ENCODE peak calls at places on chromosome 11, in five cellular contexts. One of them, this sample, is unnamed.

GRCh38 chr11:46837860-46838259 is 8.2 kb downstream of the CKAP5 start:
- DNase-seq in GM23248: no peak
- DNase-seq in PC-3: no peak
- DNase-seq in keratinocyte: no peak
- DNase-seq in GM23338: no peak
- DNase-seq in this sample: no peak

GRCh38 chr11:30452114-30452513 is 129.2 kb downstream of the ARL14EP start:
- DNase-seq in GM23248: no peak
- DNase-seq in PC-3: no peak
- DNase-seq in keratinocyte: no peak
- DNase-seq in GM23338: no peak
- DNase-seq in this sample: no peak

GRCh38 chr11:19218216-19218615 is 16.4 kb upstream of the CSRP3 start:
- DNase-seq in GM23248: no peak
- DNase-seq in PC-3: no peak
- DNase-seq in keratinocyte: no peak
- DNase-seq in GM23338: no peak
- DNase-seq in this sample: no peak

GRCh38 chr11:62482753-62483152 is 63.9 kb downstream of the AHNAK start:
- DNase-seq in GM23248: no peak
- DNase-seq in PC-3: no peak
- DNase-seq in keratinocyte: no peak
- DNase-seq in GM23338: no peak
- DNase-seq in this sample: no peak

GRCh38 chr11:110505514-110506284 is 76.0 kb downstream of the FDX1 start:
- DNase-seq in GM23248: no peak
- DNase-seq in PC-3: no peak
- DNase-seq in keratinocyte: no peak
- DNase-seq in GM23338: no peak
- DNase-seq in this sample: no peak

GRCh38 chr11:72422414-72422813 is 11.9 kb downstream of the CLPB start:
- DNase-seq in GM23248: no peak
- DNase-seq in PC-3: no peak
- DNase-seq in keratinocyte: no peak
- DNase-seq in GM23338: no peak
- DNase-seq in this sample: no peak

GRCh38 chr11:68965901-68966868 is 14.6 kb downstream of the MRGPRD start:
- DNase-seq in GM23248: no peak
- DNase-seq in PC-3: no peak
- DNase-seq in keratinocyte: no peak
- DNase-seq in GM23338: no peak
- DNase-seq in this sample: no peak

GRCh38 chr11:27705873-27706820 is 5.9 kb upstream of the BDNF start:
- DNase-seq in GM23248: peak; percentile 56
- DNase-seq in PC-3: peak; percentile 43
- DNase-seq in keratinocyte: no peak
- DNase-seq in GM23338: peak; percentile 79
- DNase-seq in this sample: peak; percentile 67

GRCh38 chr11:117044287-117045035 is 53.8 kb downstream of the SIK3 start:
- DNase-seq in GM23248: no peak
- DNase-seq in PC-3: no peak
- DNase-seq in keratinocyte: peak; percentile 19
- DNase-seq in GM23338: no peak
- DNase-seq in this sample: no peak

GRCh38 chr11:1998290-1998689 is 648 bp upstream of the H19 start:
- DNase-seq in GM23248: no peak
- DNase-seq in PC-3: no peak
- DNase-seq in keratinocyte: no peak
- DNase-seq in GM23338: no peak
- DNase-seq in this sample: no peak

GRCh38 chr11:1546077-1546535 is 26.0 kb downstream of the DUSP8 start:
- DNase-seq in GM23248: no peak
- DNase-seq in PC-3: no peak
- DNase-seq in keratinocyte: no peak
- DNase-seq in GM23338: peak; percentile 83
- DNase-seq in this sample: no peak

GRCh38 chr11:118051611-118052461 is 25.0 kb upstream of the TMPRSS4 start:
- DNase-seq in GM23248: no peak
- DNase-seq in PC-3: no peak
- DNase-seq in keratinocyte: no peak
- DNase-seq in GM23338: no peak
- DNase-seq in this sample: no peak

GRCh38 chr11:61090092-61090491 is 12.2 kb upstream of the CD5 start:
- DNase-seq in GM23248: no peak
- DNase-seq in PC-3: no peak
- DNase-seq in keratinocyte: no peak
- DNase-seq in GM23338: no peak
- DNase-seq in this sample: no peak
- H3K4me2 ChIP-seq in GM23248: no peak overlapping the region
- H3K4me2 ChIP-seq in PC-3: no peak overlapping the region
- H3K4me2 ChIP-seq in keratinocyte: no peak overlapping the region
- H3K4me2 ChIP-seq in GM23338: no peak overlapping the region
- H3K4me2 ChIP-seq in this sample: no peak overlapping the region

GRCh38 chr11:12234216-12234615 is 123.8 kb downstream of the MICAL2 start:
- DNase-seq in GM23248: no peak
- DNase-seq in PC-3: no peak
- DNase-seq in keratinocyte: no peak
- DNase-seq in GM23338: no peak
- DNase-seq in this sample: peak; percentile 60

GRCh38 chr11:12232160-12232559 is 121.8 kb downstream of the MICAL2 start:
- DNase-seq in GM23248: peak; percentile 52
- DNase-seq in PC-3: peak; percentile 26
- DNase-seq in keratinocyte: no peak
- DNase-seq in GM23338: no peak
- DNase-seq in this sample: peak; percentile 66

GRCh38 chr11:12235080-12235479 is 124.7 kb downstream of the MICAL2 start:
- DNase-seq in GM23248: no peak
- DNase-seq in PC-3: no peak
- DNase-seq in keratinocyte: no peak
- DNase-seq in GM23338: no peak
- DNase-seq in this sample: no peak

GRCh38 chr11:12233602-12233925 is 123.2 kb downstream of the MICAL2 start:
- DNase-seq in GM23248: no peak
- DNase-seq in PC-3: no peak
- DNase-seq in keratinocyte: no peak
- DNase-seq in GM23338: no peak
- DNase-seq in this sample: no peak

GRCh38 chr11:12232819-12233601 is 122.6 kb downstream of the MICAL2 start:
- DNase-seq in GM23248: peak; percentile 95
- DNase-seq in PC-3: peak; percentile 75
- DNase-seq in keratinocyte: no peak
- DNase-seq in GM23338: no peak
- DNase-seq in this sample: peak; percentile 99
- H3K4me2 ChIP-seq in GM23248: peak overlapping the region; percentile 47
- H3K4me2 ChIP-seq in PC-3: peak overlapping the region; percentile 18
- H3K4me2 ChIP-seq in keratinocyte: no peak overlapping the region
- H3K4me2 ChIP-seq in GM23338: no peak overlapping the region
- H3K4me2 ChIP-seq in this sample: no peak overlapping the region

GRCh38 chr11:70647188-70648166 is 249.1 kb downstream of the CTTN start:
- DNase-seq in GM23248: no peak
- DNase-seq in PC-3: no peak
- DNase-seq in keratinocyte: no peak
- DNase-seq in GM23338: peak; percentile 88
- DNase-seq in this sample: no peak
- H3K4me2 ChIP-seq in GM23248: no peak overlapping the region
- H3K4me2 ChIP-seq in PC-3: no peak overlapping the region
- H3K4me2 ChIP-seq in keratinocyte: no peak overlapping the region
- H3K4me2 ChIP-seq in GM23338: peak overlapping the region; percentile 65
- H3K4me2 ChIP-seq in this sample: no peak overlapping the region

DNA sequence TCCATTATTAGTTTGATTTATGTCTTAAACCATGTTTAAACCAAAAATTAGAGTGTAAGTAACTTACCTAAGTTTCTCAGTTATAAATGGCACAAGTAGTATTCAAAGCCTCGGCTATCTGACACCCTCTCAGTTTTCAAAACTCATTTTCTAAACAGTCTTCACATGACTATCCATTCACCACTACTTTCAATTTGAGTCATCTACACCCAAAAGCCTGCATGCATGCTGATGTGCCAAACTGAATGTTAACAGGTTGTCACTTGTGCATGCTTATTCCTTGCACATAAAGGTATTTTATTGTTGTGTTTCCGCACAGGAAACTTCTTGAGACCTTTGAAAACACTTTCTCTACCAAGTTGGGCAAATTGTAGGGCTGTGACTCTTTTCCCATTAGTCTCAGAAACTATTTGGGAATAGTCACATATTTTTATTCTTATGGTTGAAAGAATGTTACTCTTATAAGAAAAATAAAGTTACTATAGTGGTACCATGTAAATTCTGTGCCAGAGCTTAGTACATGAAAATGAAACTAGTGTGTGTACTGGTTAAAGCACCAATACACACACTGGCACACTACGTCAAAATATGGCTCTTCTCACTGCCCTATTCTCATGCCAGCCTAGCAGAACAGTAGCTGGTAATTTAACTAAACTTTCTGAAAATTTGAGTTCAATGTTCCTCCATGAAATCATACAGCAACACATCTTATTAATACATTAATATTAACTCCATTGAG is 2.2 kb upstream of the OR51E2 start:
- DNase-seq in GM23248: no peak
- DNase-seq in PC-3: no peak
- DNase-seq in keratinocyte: no peak
- DNase-seq in GM23338: no peak
- DNase-seq in this sample: no peak
- H3K4me2 ChIP-seq in GM23248: no peak overlapping the region
- H3K4me2 ChIP-seq in PC-3: no peak overlapping the region
- H3K4me2 ChIP-seq in keratinocyte: no peak overlapping the region
- H3K4me2 ChIP-seq in GM23338: no peak overlapping the region
- H3K4me2 ChIP-seq in this sample: no peak overlapping the region

GRCh38 chr11:33997473-33998347 is 53.8 kb upstream of the CAPRIN1 start:
- DNase-seq in GM23248: peak; percentile 12
- DNase-seq in PC-3: peak; percentile 19
- DNase-seq in keratinocyte: no peak
- DNase-seq in GM23338: no peak
- DNase-seq in this sample: no peak
- H3K4me2 ChIP-seq in GM23248: no peak overlapping the region
- H3K4me2 ChIP-seq in PC-3: peak overlapping the region; percentile 76
- H3K4me2 ChIP-seq in keratinocyte: peak overlapping the region; percentile 68
- H3K4me2 ChIP-seq in GM23338: peak overlapping the region; percentile 14
- H3K4me2 ChIP-seq in this sample: no peak overlapping the region

GRCh38 chr11:3136542-3137455 is 28.3 kb downstream of the OSBPL5 start:
- DNase-seq in GM23248: no peak
- DNase-seq in PC-3: no peak
- DNase-seq in keratinocyte: no peak
- DNase-seq in GM23338: no peak
- DNase-seq in this sample: no peak
- H3K4me2 ChIP-seq in GM23248: no peak overlapping the region
- H3K4me2 ChIP-seq in PC-3: no peak overlapping the region
- H3K4me2 ChIP-seq in keratinocyte: no peak overlapping the region
- H3K4me2 ChIP-seq in GM23338: no peak overlapping the region
- H3K4me2 ChIP-seq in this sample: no peak overlapping the region

DNA sequence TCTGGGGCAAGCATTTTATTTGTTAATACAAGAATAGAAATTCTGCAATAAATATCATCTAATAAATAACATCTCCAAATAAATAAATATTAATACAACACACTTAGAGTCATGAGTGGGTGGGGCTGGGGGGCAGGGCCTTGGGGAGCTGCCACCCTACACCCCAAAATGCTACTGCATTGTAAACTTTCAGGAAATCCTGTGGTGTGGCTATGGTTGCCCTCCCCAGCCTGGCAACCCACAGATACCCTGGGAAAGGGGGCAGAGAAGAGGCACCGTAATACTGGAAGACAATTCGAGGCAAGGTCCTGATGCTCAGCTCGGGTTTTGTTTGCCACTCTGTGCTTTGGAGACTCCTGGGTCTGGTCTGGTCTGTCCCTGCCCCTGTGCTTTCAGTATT is 9.2 kb downstream of the CLCF1 start:
- DNase-seq in GM23248: no peak
- DNase-seq in PC-3: no peak
- DNase-seq in keratinocyte: no peak
- DNase-seq in GM23338: no peak
- DNase-seq in this sample: no peak
- H3K4me2 ChIP-seq in GM23248: no peak overlapping the region
- H3K4me2 ChIP-seq in PC-3: no peak overlapping the region
- H3K4me2 ChIP-seq in keratinocyte: no peak overlapping the region
- H3K4me2 ChIP-seq in GM23338: no peak overlapping the region
- H3K4me2 ChIP-seq in this sample: no peak overlapping the region

GRCh38 chr11:44955019-44955738 is 4.5 kb upstream of the TP53I11 start:
- DNase-seq in GM23248: peak; percentile 77
- DNase-seq in PC-3: peak; percentile 46
- DNase-seq in keratinocyte: no peak
- DNase-seq in GM23338: no peak
- DNase-seq in this sample: peak; percentile 89
- H3K4me2 ChIP-seq in GM23248: peak overlapping the region; percentile 49
- H3K4me2 ChIP-seq in PC-3: peak overlapping the region; percentile 25
- H3K4me2 ChIP-seq in keratinocyte: peak overlapping the region; percentile 37
- H3K4me2 ChIP-seq in GM23338: peak overlapping the region; percentile 67
- H3K4me2 ChIP-seq in this sample: no peak overlapping the region

GRCh38 chr11:88402784-88403183 is 65.2 kb upstream of the CTSC start:
- DNase-seq in GM23248: peak; percentile 75
- DNase-seq in PC-3: peak; percentile 67
- DNase-seq in keratinocyte: no peak
- DNase-seq in GM23338: no peak
- DNase-seq in this sample: peak; percentile 72
- H3K4me2 ChIP-seq in GM23248: peak overlapping the region; percentile 44
- H3K4me2 ChIP-seq in PC-3: peak overlapping the region; percentile 65
- H3K4me2 ChIP-seq in keratinocyte: no peak overlapping the region
- H3K4me2 ChIP-seq in GM23338: no peak overlapping the region
- H3K4me2 ChIP-seq in this sample: peak overlapping the region; percentile 52

GRCh38 chr11:102330226-102330625 is 12.9 kb downstream of the BIRC3 start:
- DNase-seq in GM23248: peak; percentile 48
- DNase-seq in PC-3: no peak
- DNase-seq in keratinocyte: no peak
- DNase-seq in GM23338: no peak
- DNase-seq in this sample: no peak

GRCh38 chr11:102338479-102339010 is 8.5 kb upstream of the BIRC2 start:
- DNase-seq in GM23248: no peak
- DNase-seq in PC-3: no peak
- DNase-seq in keratinocyte: no peak
- DNase-seq in GM23338: no peak
- DNase-seq in this sample: no peak

GRCh38 chr11:102328748-102329147 is 11.5 kb downstream of the BIRC3 start:
- DNase-seq in GM23248: no peak
- DNase-seq in PC-3: no peak
- DNase-seq in keratinocyte: no peak
- DNase-seq in GM23338: no peak
- DNase-seq in this sample: no peak

GRCh38 chr11:102332611-102332994 is 14.4 kb upstream of the BIRC2 start:
- DNase-seq in GM23248: no peak
- DNase-seq in PC-3: no peak
- DNase-seq in keratinocyte: no peak
- DNase-seq in GM23338: no peak
- DNase-seq in this sample: no peak
- H3K4me2 ChIP-seq in GM23248: no peak overlapping the region
- H3K4me2 ChIP-seq in PC-3: no peak overlapping the region
- H3K4me2 ChIP-seq in keratinocyte: peak overlapping the region; percentile 41
- H3K4me2 ChIP-seq in GM23338: no peak overlapping the region
- H3K4me2 ChIP-seq in this sample: no peak overlapping the region